ENCODE peak calls at places on chromosomes 3 and 15, in ten cellular contexts. One of them, this sample, is unnamed. For H3K36me3, the result is how much of the 10 kb centered on the place peaks cover.

GRCh38 chr15:77107531-77108355 is 36.8 kb upstream of the TSPAN3 start:
- DNase-seq in stomach: peak
- DNase-seq in IMR-90: peak
- DNase-seq in upper lobe of left lung: peak
- DNase-seq in right lobe of liver: no peak
- DNase-seq in heart left ventricle: peak
- DNase-seq in transverse colon: peak
- DNase-seq in body of pancreas: peak
- DNase-seq in tibial nerve: peak
- DNase-seq in ovary: peak
- DNase-seq in this sample: no peak

GRCh38 chr3:101942356-101942755 is 93.0 kb downstream of the NFKBIZ start:
- DNase-seq in transverse colon: no peak
- DNase-seq in tibial nerve: no peak
- DNase-seq in IMR-90: no peak
- DNase-seq in heart left ventricle: no peak
- DNase-seq in body of pancreas: no peak
- DNase-seq in right lobe of liver: no peak
- DNase-seq in ovary: no peak
- DNase-seq in stomach: no peak
- DNase-seq in upper lobe of left lung: no peak
- DNase-seq in this sample: no peak

GRCh38 chr3:172557515-172558220 is 34.4 kb upstream of the TNFSF10 start:
- DNase-seq in IMR-90: peak
- DNase-seq in ovary: no peak
- DNase-seq in body of pancreas: no peak
- DNase-seq in upper lobe of left lung: no peak
- DNase-seq in transverse colon: no peak
- DNase-seq in stomach: no peak
- DNase-seq in right lobe of liver: no peak
- DNase-seq in heart left ventricle: no peak
- DNase-seq in tibial nerve: no peak
- DNase-seq in this sample: no peak

GRCh38 chr3:45596290-45596791 is 1.8 kb downstream of the LIMD1 start:
- DNase-seq in upper lobe of left lung: no peak
- DNase-seq in heart left ventricle: no peak
- DNase-seq in stomach: no peak
- DNase-seq in IMR-90: no peak
- DNase-seq in transverse colon: peak
- DNase-seq in ovary: no peak
- DNase-seq in tibial nerve: no peak
- DNase-seq in right lobe of liver: no peak
- DNase-seq in body of pancreas: no peak
- DNase-seq in this sample: no peak

GRCh38 chr3:159751754-159752153 is 236.9 kb upstream of the IL12A start:
- DNase-seq in tibial nerve: no peak
- DNase-seq in IMR-90: no peak
- DNase-seq in transverse colon: no peak
- DNase-seq in body of pancreas: no peak
- DNase-seq in stomach: no peak
- DNase-seq in right lobe of liver: no peak
- DNase-seq in upper lobe of left lung: no peak
- DNase-seq in heart left ventricle: no peak
- DNase-seq in ovary: no peak
- DNase-seq in this sample: no peak

GRCh38 chr3:169147246-169148008 is 516.1 kb downstream of the MECOM start:
- DNase-seq in body of pancreas: peak
- DNase-seq in IMR-90: peak
- DNase-seq in right lobe of liver: peak
- DNase-seq in upper lobe of left lung: peak
- DNase-seq in stomach: peak
- DNase-seq in transverse colon: peak
- DNase-seq in tibial nerve: no peak
- DNase-seq in heart left ventricle: peak
- DNase-seq in ovary: peak
- DNase-seq in this sample: peak

GRCh38 chr3:144272715-144273114 is 301.1 kb downstream of the DIPK2A start:
- DNase-seq in body of pancreas: no peak
- DNase-seq in ovary: no peak
- DNase-seq in tibial nerve: no peak
- DNase-seq in upper lobe of left lung: no peak
- DNase-seq in transverse colon: no peak
- DNase-seq in heart left ventricle: no peak
- DNase-seq in stomach: no peak
- DNase-seq in right lobe of liver: no peak
- DNase-seq in IMR-90: no peak
- DNase-seq in this sample: no peak

GRCh38 chr3:152853196-152853595 is 18.3 kb downstream of the P2RY1 start:
- DNase-seq in tibial nerve: no peak
- DNase-seq in transverse colon: no peak
- DNase-seq in ovary: no peak
- DNase-seq in stomach: no peak
- DNase-seq in body of pancreas: no peak
- DNase-seq in heart left ventricle: no peak
- DNase-seq in right lobe of liver: no peak
- DNase-seq in upper lobe of left lung: no peak
- DNase-seq in IMR-90: peak
- DNase-seq in this sample: no peak

GRCh38 chr3:33063651-33064051 is 33.3 kb downstream of the GLB1 start:
- DNase-seq in ovary: no peak
- DNase-seq in stomach: no peak
- DNase-seq in IMR-90: peak
- DNase-seq in transverse colon: no peak
- DNase-seq in right lobe of liver: no peak
- DNase-seq in tibial nerve: no peak
- DNase-seq in body of pancreas: no peak
- DNase-seq in upper lobe of left lung: no peak
- DNase-seq in heart left ventricle: no peak
- DNase-seq in this sample: no peak

GRCh38 chr3:33060609-33061337 is 36.2 kb downstream of the GLB1 start:
- DNase-seq in tibial nerve: no peak
- DNase-seq in right lobe of liver: no peak
- DNase-seq in transverse colon: peak
- DNase-seq in upper lobe of left lung: no peak
- DNase-seq in stomach: peak
- DNase-seq in body of pancreas: no peak
- DNase-seq in ovary: no peak
- DNase-seq in IMR-90: no peak
- DNase-seq in heart left ventricle: no peak
- DNase-seq in this sample: no peak

GRCh38 chr3:33061782-33062181 is 35.2 kb downstream of the GLB1 start:
- DNase-seq in right lobe of liver: no peak
- DNase-seq in transverse colon: no peak
- DNase-seq in tibial nerve: no peak
- DNase-seq in heart left ventricle: no peak
- DNase-seq in IMR-90: peak
- DNase-seq in stomach: no peak
- DNase-seq in body of pancreas: no peak
- DNase-seq in ovary: no peak
- DNase-seq in upper lobe of left lung: no peak
- DNase-seq in this sample: no peak

GRCh38 chr3:33064929-33065328 is 32.0 kb downstream of the GLB1 start:
- DNase-seq in tibial nerve: no peak
- DNase-seq in stomach: no peak
- DNase-seq in upper lobe of left lung: no peak
- DNase-seq in heart left ventricle: no peak
- DNase-seq in transverse colon: no peak
- DNase-seq in IMR-90: no peak
- DNase-seq in right lobe of liver: no peak
- DNase-seq in ovary: no peak
- DNase-seq in body of pancreas: no peak
- DNase-seq in this sample: no peak

DNA sequence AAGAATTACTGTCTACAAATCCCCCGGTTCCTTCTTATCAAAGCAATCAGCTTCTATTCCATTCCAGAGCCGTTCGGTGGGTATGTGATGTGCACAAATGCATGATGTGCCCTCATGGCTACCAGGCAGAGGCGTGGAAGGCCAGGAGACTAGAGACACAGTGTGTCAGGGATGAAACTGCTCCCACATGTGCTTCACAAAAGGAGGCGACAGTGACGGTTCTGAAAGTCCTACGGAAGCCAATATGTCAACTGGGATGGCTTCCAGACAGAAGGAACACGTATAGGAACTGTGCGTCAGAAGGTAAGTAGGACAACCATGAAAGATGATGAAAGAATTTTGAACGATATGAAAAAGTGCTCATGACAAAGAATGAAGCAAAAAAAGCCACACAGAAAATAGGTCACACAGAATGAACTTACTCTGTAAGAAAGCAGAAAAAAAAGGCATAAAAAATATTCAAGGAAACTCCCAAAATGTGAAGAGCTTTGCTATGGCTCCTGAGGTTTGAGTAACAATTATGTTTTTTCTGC is 34.1 kb downstream of the GLB1 start:
- DNase-seq in tibial nerve: no peak
- DNase-seq in upper lobe of left lung: no peak
- DNase-seq in right lobe of liver: no peak
- DNase-seq in ovary: no peak
- DNase-seq in body of pancreas: no peak
- DNase-seq in transverse colon: no peak
- DNase-seq in stomach: no peak
- DNase-seq in heart left ventricle: no peak
- DNase-seq in IMR-90: no peak
- DNase-seq in this sample: no peak
- H3K36me3 ChIP-seq in tibial nerve: under half
- H3K36me3 ChIP-seq in upper lobe of left lung: under half
- H3K36me3 ChIP-seq in right lobe of liver: under half
- H3K36me3 ChIP-seq in ovary: under half
- H3K36me3 ChIP-seq in body of pancreas: under half
- H3K36me3 ChIP-seq in transverse colon: under half
- H3K36me3 ChIP-seq in stomach: half or more
- H3K36me3 ChIP-seq in heart left ventricle: under half
- H3K36me3 ChIP-seq in IMR-90: under half
- H3K36me3 ChIP-seq in this sample: half or more

GRCh38 chr3:43882976-43883680 is 192.4 kb downstream of the ABHD5 start:
- DNase-seq in IMR-90: no peak
- DNase-seq in stomach: no peak
- DNase-seq in upper lobe of left lung: no peak
- DNase-seq in right lobe of liver: no peak
- DNase-seq in ovary: peak
- DNase-seq in body of pancreas: no peak
- DNase-seq in heart left ventricle: no peak
- DNase-seq in tibial nerve: no peak
- DNase-seq in transverse colon: no peak
- DNase-seq in this sample: no peak

GRCh38 chr3:43874290-43874689 is 183.6 kb downstream of the ABHD5 start:
- DNase-seq in right lobe of liver: no peak
- DNase-seq in upper lobe of left lung: no peak
- DNase-seq in IMR-90: no peak
- DNase-seq in transverse colon: no peak
- DNase-seq in ovary: no peak
- DNase-seq in heart left ventricle: no peak
- DNase-seq in body of pancreas: no peak
- DNase-seq in stomach: no peak
- DNase-seq in tibial nerve: no peak
- DNase-seq in this sample: no peak

GRCh38 chr3:43883729-43884396 is 193.1 kb downstream of the ABHD5 start:
- DNase-seq in IMR-90: no peak
- DNase-seq in transverse colon: no peak
- DNase-seq in right lobe of liver: no peak
- DNase-seq in upper lobe of left lung: peak
- DNase-seq in body of pancreas: peak
- DNase-seq in tibial nerve: no peak
- DNase-seq in stomach: peak
- DNase-seq in heart left ventricle: peak
- DNase-seq in ovary: peak
- DNase-seq in this sample: no peak

GRCh38 chr3:43876648-43877047 is 185.9 kb downstream of the ABHD5 start:
- DNase-seq in IMR-90: no peak
- DNase-seq in ovary: no peak
- DNase-seq in upper lobe of left lung: no peak
- DNase-seq in heart left ventricle: no peak
- DNase-seq in stomach: no peak
- DNase-seq in body of pancreas: no peak
- DNase-seq in tibial nerve: no peak
- DNase-seq in right lobe of liver: no peak
- DNase-seq in transverse colon: no peak
- DNase-seq in this sample: no peak

DNA sequence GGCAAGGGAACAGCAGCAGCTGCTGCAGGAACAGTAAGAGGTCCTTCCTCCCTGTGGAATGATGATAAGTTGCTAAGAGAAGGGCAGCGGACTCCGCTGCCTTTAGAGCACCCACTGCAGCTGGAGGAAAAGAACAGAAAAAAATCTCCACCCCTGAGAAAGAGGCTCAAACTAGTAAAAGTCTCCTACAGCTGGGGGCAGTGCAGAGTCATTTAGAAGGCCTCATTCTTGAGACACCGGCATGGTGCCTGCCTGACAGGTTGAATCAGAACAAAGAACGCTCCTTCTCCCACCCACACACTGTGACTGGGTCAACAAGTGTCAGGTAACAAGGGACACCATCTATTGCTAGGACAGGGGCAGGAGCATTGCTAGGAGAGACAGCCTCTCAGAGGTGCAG is 188.4 kb downstream of the ABHD5 start:
- DNase-seq in right lobe of liver: no peak
- DNase-seq in tibial nerve: no peak
- DNase-seq in upper lobe of left lung: peak
- DNase-seq in IMR-90: no peak
- DNase-seq in transverse colon: no peak
- DNase-seq in ovary: no peak
- DNase-seq in stomach: peak
- DNase-seq in body of pancreas: no peak
- DNase-seq in heart left ventricle: no peak
- DNase-seq in this sample: no peak
- TF ChIP-seq CTCF in right lobe of liver: no peak
- TF ChIP-seq CTCF in tibial nerve: no peak
- TF ChIP-seq CTCF in upper lobe of left lung: no peak
- TF ChIP-seq CTCF in IMR-90: peak
- TF ChIP-seq CTCF in transverse colon: no peak
- TF ChIP-seq CTCF in ovary: no peak
- TF ChIP-seq CTCF in stomach: peak
- TF ChIP-seq CTCF in body of pancreas: peak
- TF ChIP-seq CTCF in heart left ventricle: no peak
- TF ChIP-seq CTCF in this sample: no peak

DNA sequence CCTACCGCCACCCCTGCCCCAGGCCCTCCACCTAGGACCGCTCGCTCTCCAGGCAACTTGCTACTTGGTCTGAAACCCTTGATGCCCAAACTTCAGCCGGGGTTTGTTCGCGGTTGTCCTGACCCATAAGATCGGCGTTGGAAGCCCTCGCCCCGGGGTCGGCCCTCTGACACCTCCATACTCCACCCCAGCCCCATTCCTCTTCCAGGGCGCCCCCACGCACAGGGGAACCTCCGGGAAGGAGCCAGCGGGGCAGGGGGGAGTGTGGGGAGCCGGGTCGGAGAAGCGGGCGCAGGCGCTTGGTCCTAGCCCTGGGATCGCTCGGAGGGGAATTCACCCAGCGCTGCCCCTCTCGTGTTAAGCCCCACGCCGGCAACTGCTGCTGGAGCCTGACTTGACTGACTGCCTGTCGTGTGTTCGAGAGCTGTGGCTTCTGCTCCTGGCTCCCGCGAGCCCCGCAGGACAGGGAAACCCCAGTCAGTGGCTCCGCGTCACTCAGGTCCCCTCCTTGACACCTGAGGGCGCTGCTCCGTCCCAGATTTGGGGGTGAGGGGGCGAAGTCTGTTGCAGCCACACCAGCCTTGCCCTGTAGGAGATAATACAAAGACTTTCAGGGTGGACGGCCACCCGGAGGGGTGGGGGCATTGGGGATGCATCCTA is 675 bp downstream of the RYR3 start:
- DNase-seq in right lobe of liver: no peak
- DNase-seq in transverse colon: no peak
- DNase-seq in ovary: no peak
- DNase-seq in stomach: no peak
- DNase-seq in tibial nerve: no peak
- DNase-seq in IMR-90: no peak
- DNase-seq in body of pancreas: no peak
- DNase-seq in heart left ventricle: no peak
- DNase-seq in upper lobe of left lung: no peak
- DNase-seq in this sample: no peak
- TF ChIP-seq POLR2A in right lobe of liver: no peak
- TF ChIP-seq POLR2A in transverse colon: no peak
- TF ChIP-seq POLR2A in ovary: no peak
- TF ChIP-seq POLR2A in stomach: no peak
- TF ChIP-seq POLR2A in tibial nerve: no peak
- TF ChIP-seq POLR2A in IMR-90: no peak
- TF ChIP-seq POLR2A in body of pancreas: no peak
- TF ChIP-seq POLR2A in heart left ventricle: no peak
- TF ChIP-seq POLR2A in upper lobe of left lung: no peak
- TF ChIP-seq POLR2A in this sample: no peak

DNA sequence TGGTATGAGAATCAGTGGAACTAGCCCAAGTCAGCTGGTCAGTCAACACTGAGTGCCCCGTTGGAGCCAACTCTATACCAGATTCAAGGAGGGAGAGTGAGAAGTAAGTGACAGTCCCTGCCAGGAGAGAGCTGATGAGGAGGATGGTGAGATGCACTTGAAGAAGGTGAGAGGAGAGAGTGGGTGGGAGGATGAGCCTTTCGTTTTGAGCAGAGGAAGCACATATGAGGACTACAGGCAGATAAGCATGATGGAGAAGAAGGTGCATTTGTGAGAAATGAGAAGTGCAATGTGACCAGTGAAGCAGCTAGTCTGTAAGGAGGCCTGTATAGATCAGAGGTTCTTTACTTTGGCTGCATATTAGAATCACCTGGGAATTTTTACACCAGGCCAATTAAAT is 40.4 kb downstream of the NME9 start:
- DNase-seq in tibial nerve: no peak
- DNase-seq in heart left ventricle: no peak
- DNase-seq in stomach: no peak
- DNase-seq in body of pancreas: no peak
- DNase-seq in right lobe of liver: no peak
- DNase-seq in transverse colon: no peak
- DNase-seq in ovary: no peak
- DNase-seq in upper lobe of left lung: no peak
- DNase-seq in IMR-90: no peak
- DNase-seq in this sample: no peak
- H3K36me3 ChIP-seq in tibial nerve: under half
- H3K36me3 ChIP-seq in heart left ventricle: under half
- H3K36me3 ChIP-seq in stomach: half or more
- H3K36me3 ChIP-seq in body of pancreas: under half
- H3K36me3 ChIP-seq in right lobe of liver: under half
- H3K36me3 ChIP-seq in transverse colon: under half
- H3K36me3 ChIP-seq in ovary: under half
- H3K36me3 ChIP-seq in upper lobe of left lung: half or more
- H3K36me3 ChIP-seq in IMR-90: under half
- H3K36me3 ChIP-seq in this sample: half or more